ENCODE peak calls at places on chromosomes 7 and 10, in six cellular contexts. W is PC-3, Z is psoas muscle, T is Peyer's patch, C is HFF-Myc, I is cardiac fibroblast. M is an unnamed sample.

GRCh38 chr10:129848571-129849451 is 115.3 kb downstream of the EBF3 start:
- DNase-seq in W (no peak), Z (no peak), T (no peak), C (no peak), I (no peak), M (no peak)

GRCh38 chr10:44651834-44652233 is 259.3 kb upstream of the TMEM72 start:
- DNase-seq in W (peak), Z (peak), T (no peak), C (no peak), I (peak), M (no peak)

GRCh38 chr10:1240341-1240775 is 184.2 kb downstream of the WDR37 start:
- DNase-seq in W (no peak), Z (no peak), T (peak), C (no peak), I (no peak), M (no peak)

GRCh38 chr10:124906551-124907001 is 35.3 kb upstream of the ZRANB1 start:
- DNase-seq in W (peak), Z (no peak), T (no peak), C (no peak), I (peak), M (no peak)

GRCh38 chr7:30988346-30989005 is 24.7 kb downstream of the GHRHR start:
- DNase-seq in W (peak), Z (peak), T (no peak), C (no peak), I (no peak), M (no peak)

GRCh38 chr7:135207739-135208416 is 3.4 kb downstream of the WDR91 start:
- DNase-seq in W (no peak), Z (no peak), T (no peak), C (no peak), I (no peak), M (no peak)

GRCh38 chr7:99078416-99078815 is 65.5 kb downstream of the SMURF1 start:
- DNase-seq in W (no peak), Z (no peak), T (no peak), C (no peak), I (no peak), M (no peak)

GRCh38 chr7:1919539-1920265 is 249.6 kb downstream of the ELFN1 start:
- DNase-seq in W (no peak), Z (peak), T (no peak), C (no peak), I (no peak), M (no peak)

GRCh38 chr10:15821046-15821683 is 39.1 kb downstream of the MINDY3 start:
- DNase-seq in W (no peak), Z (no peak), T (no peak), C (no peak), I (no peak), M (no peak)

GRCh38 chr10:84348431-84348830 is 20.0 kb downstream of the CCSER2 start:
- DNase-seq in W (peak), Z (no peak), T (no peak), C (no peak), I (peak), M (no peak)

GRCh38 chr10:129939416-129940275 is 24.4 kb downstream of the EBF3 start:
- DNase-seq in W (no peak), Z (peak), T (no peak), C (no peak), I (no peak), M (no peak)

DNA sequence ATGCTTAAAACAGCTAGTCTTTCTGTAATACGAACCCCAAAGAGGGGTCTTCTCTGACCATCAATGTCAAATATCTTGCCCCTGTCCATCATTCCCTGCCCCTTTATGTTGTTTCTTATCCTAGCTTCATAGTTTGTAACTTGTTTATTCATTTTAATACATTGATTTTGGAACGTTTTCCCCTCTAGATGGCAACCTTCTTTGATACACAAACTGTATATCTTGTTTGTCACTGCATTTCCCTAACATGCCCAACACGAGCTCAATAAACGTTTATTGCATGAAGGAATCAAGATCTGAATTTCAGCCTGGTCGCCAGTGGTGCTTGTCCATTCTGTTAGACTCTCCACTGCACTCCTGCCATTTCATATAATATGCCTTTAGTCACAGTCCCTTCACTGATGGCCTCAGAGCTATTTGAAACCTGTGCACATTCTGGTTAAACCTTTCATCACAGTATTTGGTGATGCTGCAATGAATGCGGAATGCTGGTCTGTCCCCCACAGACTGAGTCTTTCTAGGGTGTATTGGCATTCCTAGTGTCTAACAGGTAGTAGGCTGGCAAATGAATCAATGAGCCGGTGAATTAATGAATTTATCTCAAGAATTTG is 55.0 kb upstream of the FRMD4A start:
- DNase-seq in W (peak), Z (no peak), T (no peak), C (no peak), I (peak), M (no peak)
- TF ChIP-seq CTCF in W (no peak), Z (no peak), T (no peak), C (peak), I (no peak), M (no peak)

DNA sequence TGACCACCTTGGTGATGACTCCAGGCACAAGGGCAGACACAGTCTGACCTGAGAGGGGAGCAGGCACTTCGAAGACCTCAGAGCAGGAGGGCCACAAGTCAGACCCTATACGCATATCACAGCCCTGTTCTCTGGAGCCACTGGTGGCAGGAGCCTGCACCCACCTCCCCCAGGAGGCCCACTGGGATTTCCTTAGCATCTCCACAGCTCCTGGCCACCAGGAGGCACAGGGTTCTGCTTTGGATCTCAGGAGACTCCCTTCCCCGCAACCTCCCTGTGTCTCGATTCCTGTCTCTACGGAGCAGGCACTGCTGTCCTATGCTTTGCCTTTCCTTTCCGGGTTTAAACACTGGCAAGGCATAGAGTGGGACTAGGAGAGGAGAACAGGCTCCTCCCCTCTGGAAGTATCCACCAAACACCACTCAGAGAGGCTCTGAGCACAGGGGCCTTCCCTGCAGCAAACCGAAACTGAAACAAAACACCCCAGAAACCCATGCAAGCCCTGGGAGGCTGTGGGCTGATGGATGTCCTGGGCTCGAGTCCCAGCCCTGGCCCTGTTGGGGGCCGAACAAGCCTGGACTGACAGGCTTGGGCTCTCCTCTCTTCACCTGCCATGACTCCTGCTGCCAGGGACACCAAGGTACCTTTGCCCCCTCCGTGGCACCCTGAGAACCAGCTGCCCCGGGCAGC is 166.3 kb downstream of the NEURL1 start:
- DNase-seq in W (no peak), Z (no peak), T (peak), C (peak), I (peak), M (no peak)
- H3K4me3 ChIP-seq in W (no peak), Z (peak), T (peak), C (peak), I (peak), M (peak)

DNA sequence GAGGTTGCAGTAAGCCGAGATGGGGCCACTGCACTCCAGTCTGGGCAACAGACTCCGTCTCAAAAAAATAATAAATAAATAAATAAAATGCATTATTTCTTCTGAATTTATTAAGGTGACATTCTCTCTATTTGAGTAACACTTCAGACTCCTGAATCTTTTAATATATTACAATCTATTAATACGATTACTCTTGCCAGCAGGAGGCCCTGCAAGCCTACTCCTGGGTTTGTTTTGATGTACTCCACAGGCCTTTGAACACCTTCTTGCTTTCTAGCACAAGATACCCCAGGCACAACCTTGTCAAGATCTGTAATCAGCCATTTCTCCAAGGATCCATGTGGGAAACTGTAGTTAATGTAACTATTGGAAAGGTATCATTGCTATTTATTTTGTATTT is 63.5 kb downstream of the COBL start:
- DNase-seq in W (peak), Z (no peak), T (no peak), C (no peak), I (no peak), M (no peak)
- TF ChIP-seq CTCF in W (peak), Z (peak), T (peak), C (no peak), I (no peak), M (no peak)

GRCh38 chr10:69086131-69086530 is 1.8 kb upstream of the SRGN start:
- DNase-seq in W (no peak), Z (no peak), T (no peak), C (no peak), I (peak), M (no peak)
- H3K4me3 ChIP-seq in W (no peak), Z (no peak), T (no peak), C (no peak), I (no peak), M (no peak)

DNA sequence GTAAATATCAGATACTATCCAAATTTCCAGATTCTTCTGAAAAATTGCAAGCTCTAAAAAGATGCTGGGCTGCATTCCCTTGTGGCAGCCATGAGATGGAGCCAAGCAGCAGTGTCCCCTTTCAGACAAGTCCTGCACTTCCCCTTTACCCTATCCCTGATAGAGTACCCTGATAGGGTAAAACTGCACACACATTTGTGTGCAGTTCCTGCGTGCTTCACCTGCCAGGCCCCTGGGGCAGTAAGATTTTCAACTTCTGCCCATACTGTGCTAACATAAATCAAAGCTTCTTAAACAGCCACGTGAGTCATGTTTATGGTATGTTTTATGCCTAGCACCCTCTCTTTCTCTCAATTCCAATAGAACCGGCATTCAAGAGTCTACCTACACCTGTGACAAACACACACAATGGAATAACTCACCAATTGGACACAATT is 52.2 kb downstream of the IFIT5 start:
- DNase-seq in W (peak), Z (no peak), T (no peak), C (no peak), I (peak), M (no peak)
- TF ChIP-seq CTCF in W (peak), Z (peak), T (peak), C (peak), I (peak), M (peak)

GRCh38 chr7:5283421-5284303 is 919 bp downstream of the SLC29A4 start:
- DNase-seq in W (no peak), Z (no peak), T (no peak), C (no peak), I (no peak), M (no peak)
- H3K4me3 ChIP-seq in W (peak), Z (peak), T (peak), C (peak), I (peak), M (no peak)

GRCh38 chr7:45938626-45939302 is 17.7 kb upstream of the IGFBP3 start:
- DNase-seq in W (no peak), Z (no peak), T (no peak), C (no peak), I (no peak), M (no peak)
- TF ChIP-seq CTCF in W (peak), Z (no peak), T (no peak), C (peak), I (peak), M (peak)

DNA sequence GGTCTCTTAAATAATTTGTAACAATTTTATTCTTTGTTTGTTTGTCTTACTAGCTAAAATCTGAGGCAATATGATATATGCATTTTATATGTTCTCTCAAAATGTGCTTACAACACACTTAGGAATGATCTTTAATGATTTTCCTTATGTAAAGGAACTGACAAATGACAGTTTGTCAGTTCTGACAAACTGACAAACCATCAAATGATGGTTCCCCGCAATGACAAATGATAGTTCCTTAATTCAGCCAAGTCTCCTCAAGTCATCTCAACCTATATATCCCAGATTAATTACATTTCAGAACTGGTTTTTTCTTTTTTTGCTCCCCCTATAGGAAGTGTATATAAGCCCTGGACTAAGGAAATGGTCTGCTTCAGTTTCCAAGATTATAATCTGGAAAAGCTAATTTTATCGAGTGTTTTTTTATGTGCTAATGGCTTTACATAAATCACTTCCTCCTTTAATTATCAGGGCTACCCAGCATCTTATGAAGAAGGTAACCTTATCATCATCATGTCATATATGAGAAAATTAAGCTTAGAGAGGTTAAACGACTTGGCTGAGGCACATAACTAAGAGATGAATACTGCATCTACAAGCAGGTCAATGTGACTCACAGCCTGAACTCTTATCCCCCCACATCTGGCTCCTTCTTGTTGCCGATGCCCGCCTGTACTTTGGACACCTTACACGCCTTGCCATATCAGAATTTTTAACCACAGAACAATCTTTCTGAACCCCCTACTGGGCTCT is 75.1 kb downstream of the RELN start:
- DNase-seq in W (no peak), Z (no peak), T (no peak), C (no peak), I (no peak), M (no peak)
- H3K4me3 ChIP-seq in W (no peak), Z (no peak), T (no peak), C (no peak), I (no peak), M (no peak)